ENCODE peak calls at places on chromosome 20, in eight cellular contexts. One of them, this sample, is unnamed.

GRCh38 chr20:51631011-51631950 is 88.8 kb upstream of the NFATC2 start:
- DNase-seq in left colon: peak
- DNase-seq in COLO829: peak
- DNase-seq in NCI-H446: no peak
- DNase-seq in Right ventricle myocardium superior: no peak
- DNase-seq in stimulated activated CD4-positive, alpha-beta T cell treated with anti-CD3 and anti-CD28 coated beads, Interleukin-4, amount 100 ng/mL, for 48 hours: peak
- DNase-seq in AG10803: peak
- DNase-seq in GM12865: peak
- DNase-seq in this sample: peak

GRCh38 chr20:60037120-60037499 is 78.9 kb downstream of the CDH26 start:
- DNase-seq in left colon: no peak
- DNase-seq in COLO829: no peak
- DNase-seq in NCI-H446: no peak
- DNase-seq in Right ventricle myocardium superior: no peak
- DNase-seq in stimulated activated CD4-positive, alpha-beta T cell treated with anti-CD3 and anti-CD28 coated beads, Interleukin-4, amount 100 ng/mL, for 48 hours: no peak
- DNase-seq in AG10803: peak
- DNase-seq in GM12865: no peak
- DNase-seq in this sample: peak

GRCh38 chr20:25669826-25670422 is 26.7 kb downstream of the ZNF337 start:
- DNase-seq in left colon: no peak
- DNase-seq in COLO829: no peak
- DNase-seq in NCI-H446: no peak
- DNase-seq in Right ventricle myocardium superior: no peak
- DNase-seq in stimulated activated CD4-positive, alpha-beta T cell treated with anti-CD3 and anti-CD28 coated beads, Interleukin-4, amount 100 ng/mL, for 48 hours: no peak
- DNase-seq in AG10803: peak
- DNase-seq in GM12865: no peak
- DNase-seq in this sample: peak

GRCh38 chr20:6925744-6926278 is 158.3 kb downstream of the BMP2 start:
- DNase-seq in left colon: no peak
- DNase-seq in COLO829: no peak
- DNase-seq in NCI-H446: no peak
- DNase-seq in Right ventricle myocardium superior: no peak
- DNase-seq in stimulated activated CD4-positive, alpha-beta T cell treated with anti-CD3 and anti-CD28 coated beads, Interleukin-4, amount 100 ng/mL, for 48 hours: no peak
- DNase-seq in AG10803: no peak
- DNase-seq in GM12865: no peak
- DNase-seq in this sample: peak

GRCh38 chr20:58401123-58401639 is 12.2 kb downstream of the VAPB start:
- DNase-seq in left colon: no peak
- DNase-seq in COLO829: no peak
- DNase-seq in NCI-H446: no peak
- DNase-seq in Right ventricle myocardium superior: no peak
- DNase-seq in stimulated activated CD4-positive, alpha-beta T cell treated with anti-CD3 and anti-CD28 coated beads, Interleukin-4, amount 100 ng/mL, for 48 hours: no peak
- DNase-seq in AG10803: no peak
- DNase-seq in GM12865: no peak
- DNase-seq in this sample: no peak

GRCh38 chr20:9068232-9068781 is 580 bp upstream of the PLCB4 start:
- DNase-seq in left colon: peak
- DNase-seq in COLO829: no peak
- DNase-seq in NCI-H446: peak
- DNase-seq in Right ventricle myocardium superior: peak
- DNase-seq in stimulated activated CD4-positive, alpha-beta T cell treated with anti-CD3 and anti-CD28 coated beads, Interleukin-4, amount 100 ng/mL, for 48 hours: no peak
- DNase-seq in AG10803: peak
- DNase-seq in GM12865: no peak
- DNase-seq in this sample: no peak

GRCh38 chr20:48843125-48843806 is 15.5 kb upstream of the PREX1 start:
- DNase-seq in left colon: no peak
- DNase-seq in COLO829: no peak
- DNase-seq in NCI-H446: no peak
- DNase-seq in Right ventricle myocardium superior: no peak
- DNase-seq in stimulated activated CD4-positive, alpha-beta T cell treated with anti-CD3 and anti-CD28 coated beads, Interleukin-4, amount 100 ng/mL, for 48 hours: no peak
- DNase-seq in AG10803: no peak
- DNase-seq in GM12865: no peak
- DNase-seq in this sample: no peak

GRCh38 chr20:63061051-63061531 is 54.3 kb upstream of the BHLHE23 start:
- DNase-seq in left colon: no peak
- DNase-seq in COLO829: no peak
- DNase-seq in NCI-H446: no peak
- DNase-seq in Right ventricle myocardium superior: peak
- DNase-seq in stimulated activated CD4-positive, alpha-beta T cell treated with anti-CD3 and anti-CD28 coated beads, Interleukin-4, amount 100 ng/mL, for 48 hours: no peak
- DNase-seq in AG10803: no peak
- DNase-seq in GM12865: no peak
- DNase-seq in this sample: no peak

GRCh38 chr20:50838707-50839385 is 44.0 kb downstream of the BCAS4 start:
- DNase-seq in left colon: no peak
- DNase-seq in COLO829: no peak
- DNase-seq in NCI-H446: no peak
- DNase-seq in Right ventricle myocardium superior: no peak
- DNase-seq in stimulated activated CD4-positive, alpha-beta T cell treated with anti-CD3 and anti-CD28 coated beads, Interleukin-4, amount 100 ng/mL, for 48 hours: no peak
- DNase-seq in AG10803: no peak
- DNase-seq in GM12865: no peak
- DNase-seq in this sample: no peak

GRCh38 chr20:49904440-49905214 is 10.7 kb downstream of the SPATA2 start:
- DNase-seq in left colon: no peak
- DNase-seq in COLO829: no peak
- DNase-seq in NCI-H446: no peak
- DNase-seq in Right ventricle myocardium superior: no peak
- DNase-seq in stimulated activated CD4-positive, alpha-beta T cell treated with anti-CD3 and anti-CD28 coated beads, Interleukin-4, amount 100 ng/mL, for 48 hours: no peak
- DNase-seq in AG10803: no peak
- DNase-seq in GM12865: no peak
- DNase-seq in this sample: no peak

GRCh38 chr20:17650301-17650761 is 31.7 kb downstream of the RRBP1 start:
- DNase-seq in left colon: no peak
- DNase-seq in COLO829: no peak
- DNase-seq in NCI-H446: no peak
- DNase-seq in Right ventricle myocardium superior: no peak
- DNase-seq in stimulated activated CD4-positive, alpha-beta T cell treated with anti-CD3 and anti-CD28 coated beads, Interleukin-4, amount 100 ng/mL, for 48 hours: no peak
- DNase-seq in AG10803: no peak
- DNase-seq in GM12865: no peak
- DNase-seq in this sample: no peak

GRCh38 chr20:10093087-10093591 is 58.4 kb downstream of the ANKEF1 start:
- DNase-seq in left colon: no peak
- DNase-seq in COLO829: peak
- DNase-seq in NCI-H446: peak
- DNase-seq in Right ventricle myocardium superior: no peak
- DNase-seq in stimulated activated CD4-positive, alpha-beta T cell treated with anti-CD3 and anti-CD28 coated beads, Interleukin-4, amount 100 ng/mL, for 48 hours: no peak
- DNase-seq in AG10803: peak
- DNase-seq in GM12865: no peak
- DNase-seq in this sample: no peak

GRCh38 chr20:10063482-10063881 is 28.7 kb downstream of the ANKEF1 start:
- DNase-seq in left colon: no peak
- DNase-seq in COLO829: no peak
- DNase-seq in NCI-H446: no peak
- DNase-seq in Right ventricle myocardium superior: no peak
- DNase-seq in stimulated activated CD4-positive, alpha-beta T cell treated with anti-CD3 and anti-CD28 coated beads, Interleukin-4, amount 100 ng/mL, for 48 hours: no peak
- DNase-seq in AG10803: no peak
- DNase-seq in GM12865: no peak
- DNase-seq in this sample: no peak

GRCh38 chr20:25987073-25987927 is 290.6 kb upstream of the ZNF337 start:
- DNase-seq in left colon: peak
- DNase-seq in COLO829: no peak
- DNase-seq in NCI-H446: peak
- DNase-seq in Right ventricle myocardium superior: peak
- DNase-seq in stimulated activated CD4-positive, alpha-beta T cell treated with anti-CD3 and anti-CD28 coated beads, Interleukin-4, amount 100 ng/mL, for 48 hours: peak
- DNase-seq in AG10803: peak
- DNase-seq in GM12865: peak
- DNase-seq in this sample: no peak

GRCh38 chr20:32157611-32158010 is 48.1 kb downstream of the TM9SF4 start:
- DNase-seq in left colon: no peak
- DNase-seq in COLO829: no peak
- DNase-seq in NCI-H446: no peak
- DNase-seq in Right ventricle myocardium superior: no peak
- DNase-seq in stimulated activated CD4-positive, alpha-beta T cell treated with anti-CD3 and anti-CD28 coated beads, Interleukin-4, amount 100 ng/mL, for 48 hours: no peak
- DNase-seq in AG10803: no peak
- DNase-seq in GM12865: no peak
- DNase-seq in this sample: no peak

GRCh38 chr20:45833883-45834796 is 541 bp downstream of the SNX21 start:
- DNase-seq in left colon: peak
- DNase-seq in COLO829: peak
- DNase-seq in NCI-H446: no peak
- DNase-seq in Right ventricle myocardium superior: peak
- DNase-seq in stimulated activated CD4-positive, alpha-beta T cell treated with anti-CD3 and anti-CD28 coated beads, Interleukin-4, amount 100 ng/mL, for 48 hours: peak
- DNase-seq in AG10803: peak
- DNase-seq in GM12865: peak
- DNase-seq in this sample: no peak

This sample was measured in esophagus muscularis mucosa.